ENCODE peak calls at places on chromosomes 13 and 19, in eight cellular contexts. L, N, I, P, M, K, D and O are unnamed samples. For H3K9me3 and H3K4me1, the result is how much of the 10 kb centered on the place peaks cover.

GRCh38 chr13:41547253-41548000 is 90.1 kb downstream of the RGCC start:
- DNase-seq in L (no peak), N (no peak), I (no peak), P (peak), M (no peak), K (no peak), D (peak), O (no peak)

GRCh38 chr13:112124100-112124499 is 57.2 kb downstream of the SOX1 start:
- DNase-seq in L (no peak), N (no peak), I (no peak), P (no peak), M (no peak), K (no peak), D (no peak), O (no peak)

GRCh38 chr13:27824121-27824520 is 31.8 kb downstream of the GSX1 start:
- DNase-seq in L (no peak), N (no peak), I (no peak), P (no peak), M (no peak), K (no peak), D (no peak), O (no peak)

GRCh38 chr13:98171806-98172569 is 5.1 kb downstream of the RNF113B start:
- DNase-seq in L (peak), N (no peak), I (peak), P (no peak), M (no peak), K (no peak), D (peak), O (no peak)

GRCh38 chr19:30696514-30696913 is 324.3 kb downstream of the ZNF536 start:
- DNase-seq in L (peak), N (no peak), I (no peak), P (no peak), M (peak), K (no peak), D (peak), O (no peak)

GRCh38 chr19:7561229-7561806 is 25.8 kb downstream of the PNPLA6 start:
- DNase-seq in L (no peak), N (no peak), I (no peak), P (no peak), M (no peak), K (no peak), D (no peak), O (no peak)

GRCh38 chr13:38933786-38934185 is 56.8 kb downstream of the STOML3 start:
- DNase-seq in L (no peak), N (no peak), I (no peak), P (no peak), M (no peak), K (no peak), D (no peak), O (no peak)

GRCh38 chr13:98202026-98202425 is 25.0 kb upstream of the RNF113B start:
- DNase-seq in L (no peak), N (no peak), I (peak), P (peak), M (no peak), K (no peak), D (no peak), O (no peak)

GRCh38 chr19:33798701-33799111 is 2.0 kb downstream of the KCTD15 start:
- DNase-seq in L (peak), N (peak), I (no peak), P (no peak), M (no peak), K (no peak), D (peak), O (no peak)

GRCh38 chr13:109809216-109809890 is 23.0 kb upstream of the IRS2 start:
- DNase-seq in L (peak), N (no peak), I (no peak), P (no peak), M (no peak), K (no peak), D (no peak), O (no peak)

GRCh38 chr13:21549633-21550032 is 54.3 kb downstream of the MICU2 start:
- DNase-seq in L (no peak), N (no peak), I (no peak), P (no peak), M (no peak), K (no peak), D (peak), O (no peak)

GRCh38 chr13:27396252-27396846 is 28.1 kb upstream of the GTF3A start:
- DNase-seq in L (no peak), N (no peak), I (no peak), P (no peak), M (no peak), K (no peak), D (no peak), O (no peak)

GRCh38 chr13:106570354-106570822 is 2.5 kb upstream of the ARGLU1 start:
- DNase-seq in L (peak), N (peak), I (peak), P (peak), M (peak), K (peak), D (peak), O (peak)

GRCh38 chr13:50401721-50402510 is 386.7 kb downstream of the KCNRG start:
- DNase-seq in L (peak), N (no peak), I (no peak), P (no peak), M (no peak), K (no peak), D (peak), O (no peak)

GRCh38 chr19:2454199-2454961 is 2.4 kb downstream of the LMNB2 start:
- DNase-seq in L (no peak), N (no peak), I (no peak), P (no peak), M (no peak), K (no peak), D (no peak), O (no peak)

GRCh38 chr13:42223681-42224080 is 48.3 kb upstream of the AKAP11 start:
- DNase-seq in L (no peak), N (no peak), I (no peak), P (no peak), M (no peak), K (no peak), D (no peak), O (no peak)

GRCh38 chr19:51321799-51322198 is 10.4 kb downstream of the IGLON5 start:
- DNase-seq in L (no peak), N (no peak), I (no peak), P (no peak), M (no peak), K (no peak), D (no peak), O (no peak)

GRCh38 chr19:44848805-44849457 is 2.8 kb downstream of the NECTIN2 start:
- DNase-seq in L (no peak), N (peak), I (no peak), P (no peak), M (peak), K (no peak), D (no peak), O (no peak)

GRCh38 chr13:113547248-113547971 is 37.1 kb upstream of the TFDP1 start:
- DNase-seq in L (peak), N (no peak), I (peak), P (peak), M (no peak), K (no peak), D (peak), O (peak)

GRCh38 chr19:58181902-58182576 is 822 bp upstream of the ZNF274 start:
- DNase-seq in L (no peak), N (no peak), I (peak), P (peak), M (peak), K (no peak), D (peak), O (no peak)

GRCh38 chr19:16118489-16119033 is 6.9 kb downstream of the RAB8A start:
- DNase-seq in L (no peak), N (no peak), I (peak), P (no peak), M (no peak), K (no peak), D (no peak), O (no peak)

GRCh38 chr19:31534786-31535185 is 185.6 kb upstream of the TSHZ3 start:
- DNase-seq in L (no peak), N (no peak), I (no peak), P (no peak), M (no peak), K (no peak), D (no peak), O (no peak)

GRCh38 chr13:31204592-31204991 is 4.8 kb downstream of the B3GLCT start:
- DNase-seq in L (peak), N (no peak), I (no peak), P (no peak), M (peak), K (no peak), D (peak), O (no peak)

GRCh38 chr13:58587183-58587582 is 955.6 kb downstream of the PCDH17 start:
- DNase-seq in L (no peak), N (no peak), I (no peak), P (no peak), M (no peak), K (no peak), D (no peak), O (no peak)

GRCh38 chr19:54429545-54430227 is 14.4 kb downstream of the TTYH1 start:
- DNase-seq in L (no peak), N (no peak), I (no peak), P (no peak), M (no peak), K (no peak), D (no peak), O (no peak)

GRCh38 chr19:35155441-35155840 is 906 bp downstream of the FXYD5 start:
- DNase-seq in L (no peak), N (no peak), I (no peak), P (no peak), M (peak), K (no peak), D (no peak), O (no peak)

GRCh38 chr19:5192568-5192967 is 148.0 kb downstream of the PTPRS start:
- DNase-seq in L (no peak), N (no peak), I (no peak), P (no peak), M (no peak), K (no peak), D (no peak), O (no peak)

GRCh38 chr13:107124129-107124718 is 556.3 kb upstream of the ARGLU1 start:
- DNase-seq in L (peak), N (peak), I (no peak), P (no peak), M (no peak), K (no peak), D (peak), O (no peak)

GRCh38 chr19:27896091-27896490 is 1316.9 kb downstream of the UQCRFS1 start:
- DNase-seq in L (no peak), N (no peak), I (no peak), P (no peak), M (no peak), K (no peak), D (no peak), O (no peak)
- H3K9me3 ChIP-seq in L (under half), N (under half), I (under half), P (under half), M (under half), K (under half), D (under half), O (under half)

GRCh38 chr13:46198794-46199193 is 12.9 kb upstream of the LRRC63 start:
- DNase-seq in L (no peak), N (no peak), I (no peak), P (no peak), M (no peak), K (no peak), D (no peak), O (no peak)

GRCh38 chr13:46207828-46208227 is 3.9 kb upstream of the LRRC63 start:
- DNase-seq in L (no peak), N (no peak), I (no peak), P (no peak), M (no peak), K (no peak), D (no peak), O (no peak)

GRCh38 chr13:46202188-46202795 is 9.4 kb upstream of the LRRC63 start:
- DNase-seq in L (no peak), N (no peak), I (no peak), P (no peak), M (no peak), K (no peak), D (no peak), O (no peak)

GRCh38 chr13:46206138-46206537 is 5.6 kb upstream of the LRRC63 start:
- DNase-seq in L (no peak), N (no peak), I (no peak), P (no peak), M (no peak), K (no peak), D (no peak), O (no peak)

DNA sequence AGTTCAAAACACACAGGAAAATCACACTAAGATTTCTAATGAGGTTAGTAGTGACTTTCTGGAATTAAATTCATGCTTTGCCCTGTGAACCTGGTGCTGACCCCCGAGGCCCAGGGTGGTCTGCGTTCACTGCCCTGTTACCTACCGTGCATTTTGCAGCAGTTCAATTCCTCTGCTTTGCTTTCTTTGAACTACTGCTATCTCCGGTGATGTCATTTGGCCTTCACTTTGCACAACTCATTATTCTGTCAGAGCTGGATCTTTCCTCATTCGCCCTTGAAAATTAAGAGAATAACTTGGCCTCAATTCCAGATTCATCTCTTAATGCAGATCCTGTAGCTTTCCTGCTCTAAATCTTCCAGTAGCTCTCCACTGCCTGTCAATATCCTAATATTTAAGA is 8.8 kb upstream of the LRRC63 start:
- DNase-seq in L (no peak), N (no peak), I (no peak), P (no peak), M (no peak), K (no peak), D (no peak), O (no peak)
- H3K4me1 ChIP-seq in L (under half), N (under half), I (under half), P (under half), M (under half), K (under half), D (under half), O (under half)

GRCh38 chr19:6216996-6217751 is 62.6 kb downstream of the MLLT1 start:
- DNase-seq in L (peak), N (peak), I (no peak), P (no peak), M (peak), K (no peak), D (peak), O (peak)
- H3K4me3 ChIP-seq in L (no peak), N (peak), I (no peak), P (no peak), M (no peak), K (no peak), D (no peak), O (no peak)

GRCh38 chr13:76454991-76455390 is 431.2 kb downstream of the KCTD12 start:
- DNase-seq in L (peak), N (no peak), I (no peak), P (no peak), M (no peak), K (no peak), D (no peak), O (no peak)

DNA sequence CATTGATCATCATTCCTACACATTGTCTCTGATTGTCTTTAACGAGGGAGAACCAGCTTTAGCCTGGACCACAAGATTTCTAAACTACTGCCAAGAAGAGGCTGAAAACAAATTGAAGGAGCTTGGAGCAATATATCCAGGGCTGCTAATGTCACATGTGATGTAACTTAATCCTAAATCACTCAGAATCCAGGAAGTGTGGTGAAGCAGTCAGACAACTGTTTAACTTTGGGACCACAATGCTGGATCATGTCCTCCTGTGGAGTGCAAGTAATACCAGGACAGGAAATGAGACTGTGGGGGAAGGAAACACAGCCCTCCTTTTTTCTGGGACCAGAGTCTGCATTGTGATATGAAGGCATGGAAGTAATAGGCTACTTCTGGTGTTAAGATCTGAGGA is 430.2 kb downstream of the KCTD12 start:
- DNase-seq in L (peak), N (no peak), I (no peak), P (no peak), M (no peak), K (no peak), D (peak), O (no peak)
- H3K9me3 ChIP-seq in L (under half), N (under half), I (under half), P (under half), M (under half), K (under half), D (under half), O (under half)

DNA sequence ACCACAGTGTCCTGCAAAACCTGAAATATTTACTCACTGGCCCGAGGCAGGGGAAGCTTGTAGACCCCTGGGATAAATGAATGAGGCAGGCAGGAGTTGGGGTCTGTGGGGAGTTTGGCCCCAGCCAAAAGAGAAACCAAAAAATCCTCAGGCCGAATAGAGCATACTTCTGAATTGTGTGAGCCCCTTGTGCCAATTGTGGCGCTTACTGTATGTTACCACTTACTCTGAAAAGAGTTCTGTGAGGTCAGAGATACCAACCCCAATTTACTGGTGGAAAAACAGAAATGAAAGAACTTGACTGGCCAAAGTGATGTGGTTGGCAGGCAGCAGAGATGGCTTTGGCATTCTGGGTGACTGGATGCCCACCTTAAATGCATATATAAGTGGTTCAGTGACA is 6.9 kb downstream of the CARM1 start:
- DNase-seq in L (no peak), N (no peak), I (no peak), P (no peak), M (no peak), K (no peak), D (no peak), O (no peak)
- H3K4me1 ChIP-seq in L (under half), N (under half), I (half or more), P (under half), M (half or more), K (under half), D (under half), O (under half)

GRCh38 chr13:48818495-48818961 is 157.2 kb upstream of the FNDC3A start:
- DNase-seq in L (peak), N (no peak), I (no peak), P (no peak), M (no peak), K (no peak), D (peak), O (no peak)

GRCh38 chr13:48816696-48817095 is 159.0 kb upstream of the FNDC3A start:
- DNase-seq in L (peak), N (no peak), I (no peak), P (no peak), M (no peak), K (no peak), D (no peak), O (no peak)

GRCh38 chr13:48817166-48817802 is 158.4 kb upstream of the FNDC3A start:
- DNase-seq in L (no peak), N (no peak), I (no peak), P (no peak), M (no peak), K (no peak), D (no peak), O (no peak)

GRCh38 chr13:48808689-48809088 is 155.0 kb downstream of the CYSLTR2 start:
- DNase-seq in L (peak), N (no peak), I (no peak), P (no peak), M (peak), K (no peak), D (peak), O (no peak)

DNA sequence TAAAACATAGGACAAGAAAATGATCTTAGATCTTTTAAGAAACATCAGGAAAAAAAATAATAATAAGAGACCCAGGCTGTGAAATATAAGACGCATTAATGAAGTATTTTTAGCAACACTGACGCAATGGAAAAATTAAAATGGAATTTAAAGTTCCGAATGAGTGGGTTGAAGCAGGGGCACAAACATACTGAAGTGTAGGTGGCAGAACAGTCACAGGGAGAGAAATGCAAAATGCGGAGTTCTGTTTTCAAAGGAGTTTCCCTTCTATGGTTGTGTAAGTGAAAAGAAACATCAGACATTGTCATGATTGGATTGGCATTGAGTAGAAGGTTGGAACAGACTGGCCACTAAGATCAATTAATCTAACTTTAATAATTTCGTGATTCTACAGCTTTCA is 159.8 kb downstream of the CYSLTR2 start:
- DNase-seq in L (no peak), N (no peak), I (no peak), P (no peak), M (no peak), K (no peak), D (no peak), O (no peak)
- H3K4me3 ChIP-seq in L (no peak), N (no peak), I (no peak), P (no peak), M (no peak), K (peak), D (no peak), O (no peak)